ENCODE peak calls at places on chromosomes 12 and 14, in eight cellular contexts. E, V, F, R, K, W, B and A are unnamed samples.

GRCh38 chr12:33427071-33427470 is 12.5 kb downstream of the SYT10 start:
- DNase-seq in K (peak), R (no peak), F (no peak), W (no peak), B (no peak), E (no peak), V (no peak), A (no peak)

GRCh38 chr12:79978692-79979091 is 43.8 kb upstream of the PPP1R12A start:
- DNase-seq in B (no peak), W (no peak), R (no peak), K (no peak), F (no peak), E (no peak), V (no peak), A (no peak)

GRCh38 chr12:38771871-38772270 is 133.5 kb downstream of the CPNE8 start:
- DNase-seq in R (no peak), V (no peak), B (peak), F (no peak), W (no peak), E (no peak), K (no peak), A (no peak)

GRCh38 chr12:26434299-26434915 is 239.0 kb downstream of the SSPN start:
- DNase-seq in K (peak), V (peak), B (peak), F (no peak), W (no peak), E (no peak), R (peak), A (no peak)

GRCh38 chr12:95116341-95116740 is 42.9 kb upstream of the NR2C1 start:
- DNase-seq in W (no peak), K (no peak), F (no peak), R (no peak), B (no peak), V (peak), E (no peak), A (no peak)

GRCh38 chr12:104131609-104132008 is 6.4 kb downstream of the NFYB start:
- DNase-seq in E (peak), V (no peak), K (no peak), F (no peak), W (no peak), B (no peak), R (no peak), A (no peak)

GRCh38 chr12:1791104-1791927 is 29.0 kb upstream of the LRTM2 start:
- DNase-seq in B (peak), F (no peak), K (peak), V (peak), R (peak), W (no peak), E (no peak), A (no peak)

GRCh38 chr12:52606581-52607241 is 5.4 kb upstream of the KRT72 start:
- DNase-seq in W (no peak), F (peak), B (no peak), E (no peak), K (no peak), R (no peak), V (no peak), A (no peak)

GRCh38 chr12:111692575-111693210 is 6.8 kb downstream of the ACAD10 start:
- DNase-seq in E (no peak), R (no peak), V (no peak), F (no peak), W (no peak), B (peak), K (peak), A (no peak)

GRCh38 chr14:23366163-23366921 is 1.4 kb upstream of the EFS start:
- DNase-seq in B (peak), E (peak), V (peak), F (no peak), K (peak), R (peak), W (no peak), A (no peak)

GRCh38 chr12:56255671-56256070 is 2.5 kb downstream of the ANKRD52 start:
- DNase-seq in R (no peak), V (no peak), E (peak), W (no peak), B (no peak), K (no peak), F (no peak), A (no peak)

GRCh38 chr12:56258068-56258819 is at the start of gene ANKRD52:
- DNase-seq in W (no peak), E (peak), V (peak), B (peak), R (peak), K (peak), F (peak), A (peak)

GRCh38 chr12:56257491-56258067 is 605 bp downstream of the ANKRD52 start:
- DNase-seq in R (no peak), F (no peak), K (peak), B (peak), W (no peak), E (no peak), V (no peak), A (no peak)

GRCh38 chr12:56257071-56257470 is 1.1 kb downstream of the ANKRD52 start:
- DNase-seq in W (no peak), K (no peak), F (no peak), E (peak), R (no peak), V (no peak), B (no peak), A (peak)

GRCh38 chr12:56256326-56256960 is 1.7 kb downstream of the ANKRD52 start:
- DNase-seq in V (no peak), B (peak), W (no peak), F (no peak), K (peak), R (no peak), E (peak), A (peak)
- TF ChIP-seq CTCF in V (no peak), B (peak), W (no peak), F (peak), K (no peak), R (no peak), E (no peak), A (peak)

DNA sequence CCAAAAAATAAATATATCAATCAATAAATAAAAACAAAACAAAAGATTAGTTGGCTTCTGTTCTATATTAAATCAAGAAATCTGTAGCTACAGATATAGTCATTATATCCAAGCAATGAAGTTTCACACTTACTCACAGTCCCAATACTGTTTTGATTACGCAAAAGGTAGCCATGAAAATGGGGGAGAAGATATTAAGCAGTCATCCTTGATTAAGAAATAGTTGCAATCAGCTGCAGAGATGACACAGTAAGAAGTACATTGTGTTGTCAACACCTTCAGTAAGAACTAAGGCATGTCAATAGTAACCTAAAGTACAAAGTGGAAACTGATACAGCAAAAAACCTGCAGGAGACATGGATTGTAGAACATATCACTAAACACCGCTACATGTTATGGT is 11.0 kb upstream of the RHOJ start:
- DNase-seq in W (no peak), V (no peak), B (no peak), R (no peak), K (no peak), F (no peak), E (no peak), A (no peak)
- TF ChIP-seq CTCF in W (no peak), V (no peak), B (no peak), R (no peak), K (no peak), F (no peak), E (no peak), A (no peak)

GRCh38 chr14:92552066-92552465 is 38.5 kb downstream of the RIN3 start:
- DNase-seq in W (no peak), R (no peak), V (no peak), B (no peak), K (no peak), E (no peak), F (no peak), A (no peak)

GRCh38 chr14:92555440-92556111 is 42.0 kb downstream of the RIN3 start:
- DNase-seq in K (no peak), B (no peak), W (no peak), R (no peak), F (no peak), E (no peak), V (no peak), A (no peak)

GRCh38 chr14:92551066-92551841 is 37.7 kb downstream of the RIN3 start:
- DNase-seq in B (no peak), K (no peak), R (no peak), F (no peak), W (no peak), V (no peak), E (no peak), A (no peak)

GRCh38 chr14:92556255-92556741 is 42.7 kb downstream of the RIN3 start:
- DNase-seq in W (no peak), B (peak), V (no peak), K (no peak), F (no peak), R (no peak), E (no peak), A (no peak)

GRCh38 chr14:92553456-92553855 is 39.9 kb downstream of the RIN3 start:
- DNase-seq in W (no peak), E (no peak), R (peak), K (peak), V (peak), F (no peak), B (peak), A (no peak)
- TF ChIP-seq CTCF in W (no peak), E (no peak), R (no peak), K (no peak), V (no peak), F (peak), B (peak), A (peak)

GRCh38 chr12:54486173-54486867 is 11.2 kb upstream of the NCKAP1L start:
- DNase-seq in B (no peak), W (no peak), V (no peak), R (no peak), E (no peak), F (no peak), K (no peak), A (no peak)

GRCh38 chr12:54495327-54495726 is 2.2 kb upstream of the NCKAP1L start:
- DNase-seq in V (no peak), B (no peak), E (no peak), F (no peak), W (no peak), K (no peak), R (no peak), A (no peak)

GRCh38 chr12:54489857-54490256 is 7.7 kb upstream of the NCKAP1L start:
- DNase-seq in E (no peak), V (no peak), W (no peak), F (no peak), K (no peak), B (no peak), R (no peak), A (no peak)
- TF ChIP-seq CTCF in E (no peak), V (no peak), W (no peak), F (no peak), K (no peak), B (peak), R (no peak), A (no peak)

GRCh38 chr12:117035287-117035686 is 63.9 kb downstream of the TESC start:
- DNase-seq in K (no peak), W (no peak), V (no peak), B (no peak), R (no peak), E (no peak), F (no peak), A (no peak)
- TF ChIP-seq CTCF in K (no peak), W (no peak), V (no peak), B (no peak), R (no peak), E (no peak), F (no peak), A (no peak)